ENCODE peak calls at places on chromosome X, in ten cellular contexts. One of them, this sample, is unnamed.

GRCh38 chrX:28719620-28720019 is 132.4 kb downstream of the IL1RAPL1 start:
- DNase-seq in body of pancreas: no peak
- DNase-seq in GM13977: no peak
- DNase-seq in suprapubic skin: no peak
- DNase-seq in WTC11: no peak
- DNase-seq in pancreas: no peak
- DNase-seq in epithelial cell of esophagus: no peak
- DNase-seq in stomach: no peak
- DNase-seq in GM10248: no peak
- DNase-seq in fibroblast of lung: no peak
- DNase-seq in this sample: no peak

GRCh38 chrX:48613502-48614160 is 16.3 kb downstream of the WDR13 start:
- DNase-seq in body of pancreas: no peak
- DNase-seq in GM13977: no peak
- DNase-seq in suprapubic skin: no peak
- DNase-seq in WTC11: no peak
- DNase-seq in pancreas: no peak
- DNase-seq in epithelial cell of esophagus: no peak
- DNase-seq in stomach: no peak
- DNase-seq in GM10248: no peak
- DNase-seq in fibroblast of lung: peak; percentile 28
- DNase-seq in this sample: no peak

GRCh38 chrX:22246620-22247019 is 26.1 kb upstream of the CBLL2 start:
- DNase-seq in body of pancreas: no peak
- DNase-seq in GM13977: no peak
- DNase-seq in suprapubic skin: no peak
- DNase-seq in WTC11: no peak
- DNase-seq in pancreas: no peak
- DNase-seq in epithelial cell of esophagus: peak; percentile 89
- DNase-seq in stomach: no peak
- DNase-seq in GM10248: no peak
- DNase-seq in fibroblast of lung: peak; percentile 82
- DNase-seq in this sample: no peak

GRCh38 chrX:149527705-149528104 is 13.1 kb upstream of the EOLA1 start:
- DNase-seq in body of pancreas: no peak
- DNase-seq in GM13977: no peak
- DNase-seq in suprapubic skin: no peak
- DNase-seq in WTC11: no peak
- DNase-seq in pancreas: no peak
- DNase-seq in epithelial cell of esophagus: peak; percentile 49
- DNase-seq in stomach: no peak
- DNase-seq in GM10248: no peak
- DNase-seq in fibroblast of lung: no peak
- DNase-seq in this sample: no peak

GRCh38 chrX:39619182-39620009 is 478.4 kb downstream of the BCOR start:
- DNase-seq in body of pancreas: peak; percentile 75
- DNase-seq in GM13977: no peak
- DNase-seq in suprapubic skin: no peak
- DNase-seq in WTC11: no peak
- DNase-seq in pancreas: no peak
- DNase-seq in epithelial cell of esophagus: peak; percentile 30
- DNase-seq in stomach: peak; percentile 39
- DNase-seq in GM10248: no peak
- DNase-seq in fibroblast of lung: no peak
- DNase-seq in this sample: no peak

GRCh38 chrX:41026326-41027136 is 58.7 kb upstream of the USP9X start:
- DNase-seq in body of pancreas: no peak
- DNase-seq in GM13977: no peak
- DNase-seq in suprapubic skin: no peak
- DNase-seq in WTC11: no peak
- DNase-seq in pancreas: no peak
- DNase-seq in epithelial cell of esophagus: no peak
- DNase-seq in stomach: no peak
- DNase-seq in GM10248: no peak
- DNase-seq in fibroblast of lung: no peak
- DNase-seq in this sample: no peak

GRCh38 chrX:16695079-16695676 is 17.3 kb downstream of the CTPS2 start:
- DNase-seq in body of pancreas: peak; percentile 61
- DNase-seq in GM13977: peak; percentile 55
- DNase-seq in suprapubic skin: peak; percentile 74
- DNase-seq in WTC11: peak; percentile 70
- DNase-seq in pancreas: no peak
- DNase-seq in epithelial cell of esophagus: peak; percentile 52
- DNase-seq in stomach: peak; percentile 72
- DNase-seq in GM10248: peak; percentile 68
- DNase-seq in fibroblast of lung: peak; percentile 36
- DNase-seq in this sample: peak; percentile 65

GRCh38 chrX:10444204-10444603 is 176.2 kb downstream of the MID1 start:
- DNase-seq in body of pancreas: no peak
- DNase-seq in GM13977: no peak
- DNase-seq in suprapubic skin: no peak
- DNase-seq in WTC11: no peak
- DNase-seq in pancreas: no peak
- DNase-seq in epithelial cell of esophagus: no peak
- DNase-seq in stomach: no peak
- DNase-seq in GM10248: no peak
- DNase-seq in fibroblast of lung: no peak
- DNase-seq in this sample: no peak

GRCh38 chrX:70452143-70452733 is 7.6 kb downstream of the DLG3 start:
- DNase-seq in body of pancreas: peak; percentile 69
- DNase-seq in GM13977: peak; percentile 75
- DNase-seq in suprapubic skin: no peak
- DNase-seq in WTC11: peak; percentile 69
- DNase-seq in pancreas: peak; percentile 82
- DNase-seq in epithelial cell of esophagus: peak; percentile 45
- DNase-seq in stomach: peak; percentile 64
- DNase-seq in GM10248: peak; percentile 67
- DNase-seq in fibroblast of lung: peak; percentile 21
- DNase-seq in this sample: peak; percentile 72

GRCh38 chrX:125340508-125340907 is 20.8 kb downstream of the TEX13C start:
- DNase-seq in body of pancreas: no peak
- DNase-seq in GM13977: no peak
- DNase-seq in suprapubic skin: no peak
- DNase-seq in WTC11: no peak
- DNase-seq in pancreas: no peak
- DNase-seq in epithelial cell of esophagus: no peak
- DNase-seq in stomach: no peak
- DNase-seq in GM10248: no peak
- DNase-seq in fibroblast of lung: no peak
- DNase-seq in this sample: no peak

GRCh38 chrX:115337735-115338134 is 48.2 kb downstream of the LUZP4 start:
- DNase-seq in body of pancreas: no peak
- DNase-seq in GM13977: no peak
- DNase-seq in suprapubic skin: no peak
- DNase-seq in WTC11: no peak
- DNase-seq in pancreas: no peak
- DNase-seq in epithelial cell of esophagus: no peak
- DNase-seq in stomach: no peak
- DNase-seq in GM10248: no peak
- DNase-seq in fibroblast of lung: peak; percentile 89
- DNase-seq in this sample: no peak

GRCh38 chrX:153645921-153646481 is 1.0 kb upstream of the DUSP9 start:
- DNase-seq in body of pancreas: peak; percentile 2
- DNase-seq in GM13977: no peak
- DNase-seq in suprapubic skin: no peak
- DNase-seq in WTC11: no peak
- DNase-seq in pancreas: no peak
- DNase-seq in epithelial cell of esophagus: peak; percentile 44
- DNase-seq in stomach: no peak
- DNase-seq in GM10248: no peak
- DNase-seq in fibroblast of lung: no peak
- DNase-seq in this sample: no peak

GRCh38 chrX:40855411-40855810 is 120.1 kb upstream of the MED14 start:
- DNase-seq in body of pancreas: no peak
- DNase-seq in GM13977: no peak
- DNase-seq in suprapubic skin: no peak
- DNase-seq in WTC11: no peak
- DNase-seq in pancreas: no peak
- DNase-seq in epithelial cell of esophagus: peak; percentile 70
- DNase-seq in stomach: no peak
- DNase-seq in GM10248: no peak
- DNase-seq in fibroblast of lung: peak; percentile 41
- DNase-seq in this sample: no peak

GRCh38 chrX:84156831-84157230 is 31.2 kb downstream of the RPS6KA6 start:
- DNase-seq in body of pancreas: no peak
- DNase-seq in GM13977: no peak
- DNase-seq in suprapubic skin: no peak
- DNase-seq in WTC11: no peak
- DNase-seq in pancreas: no peak
- DNase-seq in epithelial cell of esophagus: peak; percentile 0
- DNase-seq in stomach: no peak
- DNase-seq in GM10248: no peak
- DNase-seq in fibroblast of lung: peak; percentile 50
- DNase-seq in this sample: no peak

GRCh38 chrX:129726307-129727111 is 12.3 kb upstream of the XPNPEP2 start:
- DNase-seq in body of pancreas: peak; percentile 58
- DNase-seq in GM13977: no peak
- DNase-seq in suprapubic skin: no peak
- DNase-seq in WTC11: peak; percentile 79
- DNase-seq in pancreas: peak; percentile 60
- DNase-seq in epithelial cell of esophagus: peak; percentile 64
- DNase-seq in stomach: peak; percentile 65
- DNase-seq in GM10248: no peak
- DNase-seq in fibroblast of lung: peak; percentile 41
- DNase-seq in this sample: no peak

GRCh38 chrX:137915466-137915865 is 349.5 kb downstream of the ZIC3 start:
- DNase-seq in body of pancreas: no peak
- DNase-seq in GM13977: no peak
- DNase-seq in suprapubic skin: no peak
- DNase-seq in WTC11: no peak
- DNase-seq in pancreas: no peak
- DNase-seq in epithelial cell of esophagus: no peak
- DNase-seq in stomach: no peak
- DNase-seq in GM10248: no peak
- DNase-seq in fibroblast of lung: no peak
- DNase-seq in this sample: no peak

DNA sequence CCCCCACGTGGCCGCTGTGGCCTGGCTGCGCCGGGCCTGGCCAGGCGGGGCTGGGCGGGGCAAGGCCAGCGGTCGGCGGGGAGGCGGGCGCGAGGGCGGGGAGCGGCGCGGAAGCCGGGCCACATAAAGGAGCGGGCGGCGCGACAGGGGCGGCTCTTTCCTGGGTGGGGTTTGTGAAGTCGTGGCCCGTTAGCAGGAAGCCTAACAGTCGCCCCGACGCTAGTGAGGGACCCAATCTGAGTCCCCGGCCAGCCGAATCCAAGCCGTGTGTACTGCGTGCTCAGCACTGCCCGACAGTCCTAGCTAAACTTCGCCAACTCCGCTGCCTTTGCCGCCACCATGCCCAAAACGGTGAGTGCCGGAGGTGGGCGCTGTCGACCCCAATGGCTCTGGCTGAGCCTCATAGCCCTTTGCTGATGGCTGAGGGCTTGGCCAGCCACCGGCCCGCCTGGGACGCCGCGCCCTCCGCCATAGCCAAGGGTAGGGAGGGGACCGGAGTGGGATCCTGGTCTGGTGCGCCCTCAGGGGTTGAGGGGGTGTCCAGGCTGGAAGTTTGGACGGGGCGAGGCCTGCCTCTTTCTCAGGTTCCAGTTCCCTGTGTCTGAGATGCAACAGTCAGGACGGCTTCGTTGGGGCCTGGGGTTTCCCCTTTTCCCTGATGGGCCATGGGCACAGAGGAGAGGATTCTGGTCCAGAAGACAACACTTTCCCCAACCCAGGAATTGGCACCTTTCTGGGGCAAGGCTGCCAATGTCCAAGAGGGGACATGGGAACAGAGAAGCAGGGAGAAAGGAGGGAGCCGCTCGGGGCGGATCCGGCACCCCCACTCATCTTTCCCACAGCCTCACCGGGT is at the start of gene MSN:
- DNase-seq in body of pancreas: peak; percentile 64
- DNase-seq in GM13977: peak; percentile 75
- DNase-seq in suprapubic skin: peak; percentile 80
- DNase-seq in WTC11: peak; percentile 58
- DNase-seq in pancreas: peak; percentile 75
- DNase-seq in epithelial cell of esophagus: peak; percentile 58
- DNase-seq in stomach: peak; percentile 71
- DNase-seq in GM10248: peak; percentile 76
- DNase-seq in fibroblast of lung: peak; percentile 57
- DNase-seq in this sample: peak; percentile 78
- TF ChIP-seq CTCF in body of pancreas: no peak
- TF ChIP-seq CTCF in GM13977: peak; percentile 28
- TF ChIP-seq CTCF in suprapubic skin: no peak
- TF ChIP-seq CTCF in WTC11: no peak
- TF ChIP-seq CTCF in pancreas: no peak
- TF ChIP-seq CTCF in epithelial cell of esophagus: no peak
- TF ChIP-seq CTCF in stomach: no peak
- TF ChIP-seq CTCF in GM10248: peak; percentile 21
- TF ChIP-seq CTCF in fibroblast of lung: no peak
- TF ChIP-seq CTCF in this sample: peak; percentile 5

DNA sequence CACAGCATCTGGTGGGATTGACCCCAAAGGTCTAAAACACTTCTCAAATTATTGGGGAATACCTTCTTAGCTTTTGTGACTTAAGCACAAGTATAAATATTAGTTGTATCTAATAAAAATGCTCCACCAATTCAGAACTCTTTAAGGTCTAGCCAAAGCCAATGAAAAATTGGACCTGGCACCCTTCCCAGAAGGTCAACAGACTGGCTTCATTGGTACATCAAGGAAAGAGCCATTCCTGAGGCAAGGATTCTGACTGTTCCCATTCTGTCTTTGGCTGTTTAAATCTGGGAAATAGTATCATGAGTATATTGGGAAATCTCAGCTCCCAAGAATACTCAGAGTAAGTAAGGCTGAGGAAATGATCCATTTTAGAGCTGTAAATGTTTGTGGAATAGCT is 153.0 kb upstream of the TRPC5 start:
- DNase-seq in body of pancreas: peak; percentile 43
- DNase-seq in GM13977: no peak
- DNase-seq in suprapubic skin: no peak
- DNase-seq in WTC11: no peak
- DNase-seq in pancreas: no peak
- DNase-seq in epithelial cell of esophagus: no peak
- DNase-seq in stomach: no peak
- DNase-seq in GM10248: no peak
- DNase-seq in fibroblast of lung: peak; percentile 20
- DNase-seq in this sample: no peak
- TF ChIP-seq CTCF in body of pancreas: no peak
- TF ChIP-seq CTCF in GM13977: no peak
- TF ChIP-seq CTCF in suprapubic skin: no peak
- TF ChIP-seq CTCF in WTC11: no peak
- TF ChIP-seq CTCF in pancreas: no peak
- TF ChIP-seq CTCF in epithelial cell of esophagus: no peak
- TF ChIP-seq CTCF in stomach: no peak
- TF ChIP-seq CTCF in GM10248: no peak
- TF ChIP-seq CTCF in fibroblast of lung: no peak
- TF ChIP-seq CTCF in this sample: no peak

GRCh38 chrX:111568356-111568755 is 56.9 kb downstream of the SERTM2 start:
- DNase-seq in body of pancreas: peak; percentile 15
- DNase-seq in GM13977: no peak
- DNase-seq in suprapubic skin: no peak
- DNase-seq in WTC11: peak; percentile 18
- DNase-seq in pancreas: no peak
- DNase-seq in epithelial cell of esophagus: peak; percentile 8
- DNase-seq in stomach: no peak
- DNase-seq in GM10248: no peak
- DNase-seq in fibroblast of lung: peak; percentile 4
- DNase-seq in this sample: no peak
- TF ChIP-seq CTCF in body of pancreas: no peak
- TF ChIP-seq CTCF in GM13977: no peak
- TF ChIP-seq CTCF in suprapubic skin: no peak
- TF ChIP-seq CTCF in WTC11: peak; percentile 27
- TF ChIP-seq CTCF in pancreas: peak; percentile 36
- TF ChIP-seq CTCF in epithelial cell of esophagus: peak; percentile 54
- TF ChIP-seq CTCF in stomach: no peak
- TF ChIP-seq CTCF in GM10248: no peak
- TF ChIP-seq CTCF in fibroblast of lung: no peak
- TF ChIP-seq CTCF in this sample: peak; percentile 20

GRCh38 chrX:27555514-27555913 is 34.6 kb upstream of the DCAF8L2 start:
- DNase-seq in body of pancreas: no peak
- DNase-seq in GM13977: peak; percentile 7
- DNase-seq in suprapubic skin: no peak
- DNase-seq in WTC11: no peak
- DNase-seq in pancreas: no peak
- DNase-seq in epithelial cell of esophagus: peak; percentile 48
- DNase-seq in stomach: no peak
- DNase-seq in GM10248: peak; percentile 2
- DNase-seq in fibroblast of lung: peak; percentile 3
- DNase-seq in this sample: no peak
- TF ChIP-seq CTCF in body of pancreas: peak; percentile 34
- TF ChIP-seq CTCF in GM13977: peak; percentile 45
- TF ChIP-seq CTCF in suprapubic skin: no peak
- TF ChIP-seq CTCF in WTC11: peak; percentile 23
- TF ChIP-seq CTCF in pancreas: peak; percentile 30
- TF ChIP-seq CTCF in epithelial cell of esophagus: peak; percentile 61
- TF ChIP-seq CTCF in stomach: peak; percentile 23
- TF ChIP-seq CTCF in GM10248: no peak
- TF ChIP-seq CTCF in fibroblast of lung: no peak
- TF ChIP-seq CTCF in this sample: peak; percentile 21